ENCODE peak calls at places on chromosomes 11 and 22, in seven cellular contexts. C is progenitor cell of endocrine pancreas; S is cardiac fibroblast; V is stimulated activated CD8-positive, alpha-beta memory T cell treated with anti-CD3 and anti-CD28 coated beads, Interleukin-15, amount 100 ng/mL, for 1 hour; P is RCC 7860; A is stomach; U is lower leg skin. E is an unnamed sample.

GRCh38 chr11:1326435-1327063 is 17.1 kb upstream of the TOLLIP start:
- DNase-seq in C (no peak), S (no peak), V (no peak), P (no peak), A (no peak), U (no peak), E (no peak)

GRCh38 chr22:39449708-39450107 is 7.1 kb upstream of the MGAT3 start:
- DNase-seq in C (no peak), S (no peak), V (no peak), P (no peak), A (no peak), U (no peak), E (no peak)

GRCh38 chr22:31340360-31340759 is 5.8 kb downstream of the PATZ1 start:
- DNase-seq in C (no peak), S (no peak), V (no peak), P (no peak), A (no peak), U (no peak), E (no peak)

GRCh38 chr11:62664405-62665074 is 470 bp downstream of the C11orf98 start:
- DNase-seq in C (no peak), S (peak), V (no peak), P (peak), A (peak), U (no peak), E (peak)

GRCh38 chr11:36311926-36312592 is 16.0 kb downstream of the PRR5L start:
- DNase-seq in C (no peak), S (no peak), V (no peak), P (peak), A (no peak), U (no peak), E (no peak)

GRCh38 chr11:75203641-75204011 is 36.9 kb upstream of the TPBGL start:
- DNase-seq in C (no peak), S (no peak), V (no peak), P (no peak), A (no peak), U (no peak), E (no peak)

GRCh38 chr22:33018232-33018864 is 39.8 kb downstream of the SYN3 start:
- DNase-seq in C (peak), S (peak), V (peak), P (peak), A (peak), U (no peak), E (peak)

GRCh38 chr11:45771942-45772522 is 32.9 kb upstream of the SLC35C1 start:
- DNase-seq in C (peak), S (peak), V (peak), P (peak), A (peak), U (peak), E (peak)

GRCh38 chr22:43928418-43929307 is 5.1 kb downstream of the PNPLA3 start:
- DNase-seq in C (no peak), S (no peak), V (no peak), P (no peak), A (no peak), U (no peak), E (no peak)

GRCh38 chr11:72347691-72348090 is 86.6 kb downstream of the CLPB start:
- DNase-seq in C (no peak), S (no peak), V (no peak), P (no peak), A (no peak), U (no peak), E (no peak)

GRCh38 chr11:62295504-62295903 is 3.4 kb downstream of the SCGB1D4 start:
- DNase-seq in C (peak), S (peak), V (no peak), P (no peak), A (no peak), U (no peak), E (peak)

GRCh38 chr11:104136861-104137260 is 27.1 kb downstream of the PDGFD start:
- DNase-seq in C (no peak), S (peak), V (no peak), P (no peak), A (no peak), U (peak), E (no peak)

GRCh38 chr11:3130269-3131071 is 34.6 kb downstream of the OSBPL5 start:
- DNase-seq in C (no peak), S (no peak), V (no peak), P (no peak), A (no peak), U (peak), E (peak)

GRCh38 chr11:76419896-76420295 is 24.9 kb upstream of the EMSY start:
- DNase-seq in C (no peak), S (peak), V (no peak), P (no peak), A (no peak), U (no peak), E (peak)

GRCh38 chr11:93741882-93742226 is 382 bp downstream of the C11orf54 start:
- DNase-seq in C (no peak), S (peak), V (no peak), P (peak), A (peak), U (no peak), E (peak)

GRCh38 chr11:134120921-134121526 is 52.2 kb downstream of the JAM3 start:
- DNase-seq in C (no peak), S (peak), V (no peak), P (no peak), A (no peak), U (no peak), E (no peak)

GRCh38 chr11:62324738-62325556 is 12.3 kb upstream of the ASRGL1 start:
- DNase-seq in C (peak), S (peak), V (peak), P (no peak), A (no peak), U (peak), E (peak)

GRCh38 chr11:64131657-64132387 is 34.1 kb downstream of the MACROD1 start:
- DNase-seq in C (no peak), S (no peak), V (no peak), P (no peak), A (no peak), U (no peak), E (no peak)

GRCh38 chr22:44965171-44965570 is 44.6 kb downstream of the PHF21B start:
- DNase-seq in C (no peak), S (no peak), V (no peak), P (no peak), A (no peak), U (no peak), E (no peak)

GRCh38 chr11:77753230-77753629 is 67.3 kb downstream of the RSF1 start:
- DNase-seq in C (no peak), S (no peak), V (no peak), P (no peak), A (no peak), U (no peak), E (no peak)

GRCh38 chr22:49198705-49199084 is 629.0 kb downstream of the BRD1 start:
- DNase-seq in C (peak), S (no peak), V (no peak), P (no peak), A (no peak), U (no peak), E (no peak)

GRCh38 chr11:124108158-124108557 is 7.1 kb upstream of the VWA5A start:
- DNase-seq in C (no peak), S (peak), V (no peak), P (no peak), A (no peak), U (no peak), E (peak)

GRCh38 chr22:47847281-47847890 is 1084.9 kb downstream of the TBC1D22A start:
- DNase-seq in C (no peak), S (no peak), V (no peak), P (no peak), A (no peak), U (no peak), E (no peak)

GRCh38 chr11:69888671-69889076 is 69.5 kb upstream of the FGF3 start:
- DNase-seq in C (peak), S (peak), V (peak), P (peak), A (peak), U (peak), E (peak)

GRCh38 chr11:134957540-134958335 is 545.7 kb upstream of the B3GAT1 start:
- DNase-seq in C (no peak), S (no peak), V (no peak), P (no peak), A (no peak), U (no peak), E (no peak)

GRCh38 chr11:62974848-62975522 is 9.8 kb downstream of the SLC22A6 start:
- DNase-seq in C (no peak), S (peak), V (no peak), P (no peak), A (peak), U (no peak), E (peak)

GRCh38 chr11:61756452-61757212 is 4.2 kb downstream of the MYRF start:
- DNase-seq in C (peak), S (peak), V (no peak), P (peak), A (peak), U (no peak), E (no peak)

GRCh38 chr11:61333638-61334433 is 808 bp downstream of the TKFC start:
- DNase-seq in C (no peak), S (no peak), V (no peak), P (no peak), A (no peak), U (no peak), E (no peak)

GRCh38 chr11:8273281-8273680 is 9.6 kb upstream of the LMO1 start:
- DNase-seq in C (no peak), S (peak), V (no peak), P (no peak), A (no peak), U (no peak), E (no peak)

GRCh38 chr11:32792111-32792947 is 2.1 kb downstream of the CCDC73 start:
- DNase-seq in C (no peak), S (no peak), V (no peak), P (no peak), A (no peak), U (no peak), E (peak)

GRCh38 chr22:20583471-20583922 is 76.1 kb downstream of the MED15 start:
- DNase-seq in C (no peak), S (no peak), V (no peak), P (no peak), A (no peak), U (no peak), E (peak)

GRCh38 chr11:72041364-72042058 is 38.8 kb downstream of the NUMA1 start:
- DNase-seq in C (peak), S (peak), V (peak), P (peak), A (peak), U (peak), E (peak)

GRCh38 chr11:121929581-121929980 is 186.4 kb downstream of the BLID start:
- DNase-seq in C (no peak), S (peak), V (no peak), P (no peak), A (no peak), U (no peak), E (peak)

GRCh38 chr22:29408925-29409324 is 20.6 kb upstream of the AP1B1 start:
- DNase-seq in C (no peak), S (no peak), V (no peak), P (no peak), A (no peak), U (no peak), E (no peak)

GRCh38 chr22:40348025-40348658 is 1.8 kb downstream of the ADSL start:
- DNase-seq in C (no peak), S (peak), V (peak), P (peak), A (peak), U (peak), E (peak)